ENCODE peak calls at places on chromosomes 5 and 9, in four cellular contexts. V is keratinocyte, K is GM06990, A is brain microvascular endothelial cell. O is an unnamed sample.

GRCh38 chr5:95822408-95823240 is at the start of gene GLRX:
- DNase-seq in V (peak; percentile 68), K (peak; percentile 59), A (peak; percentile 73), O (peak; percentile 98)

GRCh38 chr5:93225748-93226147 is 355.3 kb downstream of the NR2F1-AS1 start:
- DNase-seq in V (no peak), K (no peak), A (no peak), O (no peak)

GRCh38 chr5:33118761-33119415 is 321.9 kb upstream of the TARS1 start:
- DNase-seq in V (no peak), K (no peak), A (no peak), O (peak; percentile 32)

GRCh38 chr9:136690104-136690840 is 3.0 kb upstream of the AGPAT2 start:
- DNase-seq in V (no peak), K (no peak), A (no peak), O (no peak)

GRCh38 chr5:125176005-125176390 is 429.6 kb upstream of the ZNF608 start:
- DNase-seq in V (no peak), K (no peak), A (no peak), O (no peak)

GRCh38 chr5:31232273-31232888 is 38.9 kb downstream of the CDH6 start:
- DNase-seq in V (no peak), K (no peak), A (peak; percentile 63), O (peak; percentile 47)

GRCh38 chr5:146560205-146560812 is 44.3 kb upstream of the GPR151 start:
- DNase-seq in V (no peak), K (no peak), A (no peak), O (peak; percentile 16)

GRCh38 chr5:67166460-67166871 is 30.1 kb downstream of the CD180 start:
- DNase-seq in V (no peak), K (no peak), A (no peak), O (no peak)

GRCh38 chr5:56314536-56314935 is 81.4 kb upstream of the ANKRD55 start:
- DNase-seq in V (no peak), K (peak; percentile 18), A (no peak), O (no peak)

GRCh38 chr5:134502259-134502658 is 23.2 kb upstream of the JADE2 start:
- DNase-seq in V (no peak), K (no peak), A (no peak), O (no peak)

GRCh38 chr5:169347786-169348185 is 46.8 kb upstream of the SLIT3 start:
- DNase-seq in V (no peak), K (no peak), A (no peak), O (no peak)

GRCh38 chr5:122112733-122113558 is 16.4 kb upstream of the ZNF474 start:
- DNase-seq in V (no peak), K (no peak), A (no peak), O (no peak)

GRCh38 chr9:73347123-73347522 is 195.5 kb downstream of the ANXA1 start:
- DNase-seq in V (no peak), K (no peak), A (no peak), O (no peak)

GRCh38 chr5:169742773-169743296 is 105.8 kb downstream of the DOCK2 start:
- DNase-seq in V (no peak), K (no peak), A (peak; percentile 75), O (peak; percentile 87)

GRCh38 chr5:112691341-112691685 is 46.4 kb upstream of the APC start:
- DNase-seq in V (no peak), K (no peak), A (no peak), O (no peak)

GRCh38 chr9:26685857-26686256 is 206.7 kb downstream of the CAAP1 start:
- DNase-seq in V (no peak), K (no peak), A (no peak), O (no peak)

GRCh38 chr5:163445345-163445744 is 8.0 kb downstream of the CCNG1 start:
- DNase-seq in V (no peak), K (no peak), A (no peak), O (no peak)

GRCh38 chr9:135300346-135301141 is 179.0 kb upstream of the PPP1R26 start:
- DNase-seq in V (no peak), K (no peak), A (no peak), O (no peak)

GRCh38 chr9:13603916-13604315 is 324.4 kb upstream of the MPDZ start:
- DNase-seq in V (no peak), K (no peak), A (no peak), O (no peak)

GRCh38 chr9:117715411-117715989 is 11.3 kb downstream of the TLR4 start:
- DNase-seq in V (no peak), K (no peak), A (no peak), O (no peak)

GRCh38 chr5:52481216-52481615 is 306.5 kb upstream of the ITGA1 start:
- DNase-seq in V (no peak), K (no peak), A (no peak), O (no peak)

GRCh38 chr9:20558609-20559016 is 63.7 kb downstream of the MLLT3 start:
- DNase-seq in V (peak; percentile 28), K (no peak), A (peak; percentile 92), O (peak; percentile 95)

GRCh38 chr9:132609829-132610228 is 27.4 kb downstream of the BARHL1 start:
- DNase-seq in V (no peak), K (no peak), A (peak; percentile 90), O (peak; percentile 95)

GRCh38 chr5:147853372-147853987 is 22.0 kb upstream of the SPINK1 start:
- DNase-seq in V (no peak), K (no peak), A (no peak), O (no peak)

GRCh38 chr5:76971471-76971870 is 18.6 kb downstream of the CRHBP start:
- DNase-seq in V (no peak), K (no peak), A (no peak), O (no peak)

GRCh38 chr9:124216474-124217176 is 41.1 kb upstream of the NEK6 start:
- DNase-seq in V (no peak), K (peak; percentile 87), A (no peak), O (no peak)

GRCh38 chr5:151082274-151082902 is 1.6 kb upstream of the TNIP1 start:
- DNase-seq in V (no peak), K (no peak), A (no peak), O (no peak)

GRCh38 chr9:121686930-121687541 is 35.6 kb downstream of the DAB2IP start:
- DNase-seq in V (no peak), K (peak; percentile 37), A (peak; percentile 71), O (peak; percentile 45)

GRCh38 chr5:144002866-144003265 is 167.6 kb downstream of the YIPF5 start:
- DNase-seq in V (no peak), K (no peak), A (no peak), O (no peak)

GRCh38 chr5:66436721-66437120 is 159.5 kb upstream of the MAST4 start:
- DNase-seq in V (no peak), K (no peak), A (no peak), O (no peak)

GRCh38 chr5:140106101-140106500 is 7.8 kb upstream of the PURA start:
- DNase-seq in V (no peak), K (no peak), A (no peak), O (no peak)

GRCh38 chr5:96969401-96969800 is 33.5 kb downstream of the LNPEP start:
- DNase-seq in V (no peak), K (no peak), A (no peak), O (no peak)

GRCh38 chr5:94180761-94181160 is 437.6 kb downstream of the KIAA0825 start:
- DNase-seq in V (no peak), K (no peak), A (no peak), O (no peak)

GRCh38 chr5:80933061-80933460 is 27.1 kb upstream of the RASGRF2 start:
- DNase-seq in V (no peak), K (no peak), A (peak; percentile 1), O (peak; percentile 2)

GRCh38 chr5:180522350-180522749 is 28.2 kb downstream of the CNOT6 start:
- DNase-seq in V (no peak), K (no peak), A (no peak), O (no peak)

GRCh38 chr5:963673-964531 is 44.7 kb upstream of the NKD2 start:
- DNase-seq in V (no peak), K (no peak), A (no peak), O (no peak)

GRCh38 chr5:1445313-1445894 is at the start of gene SLC6A3:
- DNase-seq in V (no peak), K (no peak), A (no peak), O (no peak)

GRCh38 chr9:3475300-3476020 is 50.3 kb downstream of the RFX3 start:
- DNase-seq in V (no peak), K (no peak), A (no peak), O (no peak)

GRCh38 chr9:111036068-111036789 is 2.0 kb downstream of the LPAR1 start:
- DNase-seq in V (no peak), K (no peak), A (peak; percentile 21), O (peak; percentile 47)
- TF ChIP-seq CTCF in V (peak; percentile 80), K (peak; percentile 51), A (peak; percentile 85), O (peak; percentile 87)

GRCh38 chr9:98805506-98806272 is 1.8 kb upstream of the GALNT12 start:
- DNase-seq in V (peak; percentile 35), K (no peak), A (peak; percentile 58), O (no peak)

GRCh38 chr9:98807070-98807810 is at the start of gene GALNT12:
- DNase-seq in V (no peak), K (peak; percentile 53), A (no peak), O (no peak)

GRCh38 chr9:98808411-98808815 is 943 bp downstream of the GALNT12 start:
- DNase-seq in V (no peak), K (no peak), A (no peak), O (no peak)

GRCh38 chr9:98807811-98808195 is 333 bp downstream of the GALNT12 start:
- DNase-seq in V (no peak), K (no peak), A (no peak), O (no peak)

DNA sequence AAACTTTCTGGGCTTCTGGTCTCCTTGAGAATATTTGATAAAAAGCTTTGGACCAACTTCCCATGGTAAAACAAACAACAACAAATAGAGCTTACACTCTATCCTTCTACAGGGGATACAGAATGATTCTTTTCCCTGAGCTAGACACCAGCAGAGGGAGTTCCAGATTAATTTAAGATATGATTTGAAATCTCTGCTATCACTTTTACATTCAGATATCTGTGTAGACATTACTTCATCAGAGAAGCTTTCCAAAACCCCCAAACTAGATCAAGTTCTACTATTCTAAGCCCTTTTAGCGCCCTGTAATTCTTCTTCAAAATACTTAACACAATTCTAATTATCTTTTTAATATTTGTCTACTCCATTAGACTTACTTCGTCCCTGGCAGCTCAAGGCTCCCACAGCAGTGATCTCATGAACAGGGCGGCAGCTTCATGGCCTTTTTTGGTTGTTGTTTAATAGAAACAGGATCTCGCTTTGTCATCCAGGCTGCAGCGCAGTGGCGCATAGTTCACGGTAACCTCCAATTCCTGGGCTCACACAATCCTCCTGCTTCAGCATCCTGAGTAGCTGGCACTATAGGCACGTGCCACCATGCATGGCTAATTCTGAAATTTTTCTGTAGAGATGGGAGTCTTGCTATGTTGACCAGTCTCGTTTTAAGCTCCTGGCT is 938 bp upstream of the GALNT12 start:
- DNase-seq in V (no peak), K (no peak), A (no peak), O (peak; percentile 18)
- TF ChIP-seq CTCF in V (peak; percentile 32), K (no peak), A (peak; percentile 36), O (peak; percentile 61)

GRCh38 chr5:124043456-124043855 is 531.5 kb downstream of the CSNK1G3 start:
- DNase-seq in V (no peak), K (no peak), A (no peak), O (no peak)
- TF ChIP-seq CTCF in V (peak; percentile 40), K (no peak), A (peak; percentile 45), O (no peak)

DNA sequence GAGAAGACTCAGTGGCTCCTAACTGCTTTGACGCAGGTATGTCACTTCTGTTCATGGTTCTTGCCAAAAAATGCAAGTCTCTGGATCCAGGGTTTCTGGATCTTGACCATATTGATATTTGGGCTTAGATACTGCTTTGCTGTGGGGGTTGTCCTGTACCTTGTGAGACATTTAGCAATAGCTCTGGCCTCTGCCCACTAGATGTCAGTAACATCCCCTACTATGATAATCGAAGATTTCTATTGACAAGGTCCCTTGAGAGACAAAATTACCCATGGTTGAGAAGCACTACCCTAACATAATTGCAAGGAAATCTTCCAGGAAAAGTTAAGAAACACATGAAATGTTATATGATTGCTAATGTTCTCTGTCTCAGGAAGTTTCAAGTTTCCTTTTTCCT is 285.4 kb downstream of the TMEM232 start:
- DNase-seq in V (peak; percentile 2), K (no peak), A (peak; percentile 53), O (no peak)
- TF ChIP-seq CTCF in V (peak; percentile 44), K (peak; percentile 61), A (peak; percentile 71), O (peak; percentile 21)

O was measured in HFFc6.